ENCODE peak calls at places on chromosome 22, in four cellular contexts. L, Y, R and S are unnamed samples.

GRCh38 chr22:49883294-49883640 is 29.6 kb downstream of the ZBED4 start:
- DNase-seq in Y (no peak), L (no peak), R (no peak), S (no peak)

GRCh38 chr22:44815099-44816070 is 63.0 kb downstream of the ARHGAP8 start:
- DNase-seq in Y (peak; percentile 66), R (no peak), L (no peak), S (no peak)

GRCh38 chr22:49734390-49734789 is 93.3 kb downstream of the BRD1 start:
- DNase-seq in Y (peak; percentile 46), L (no peak), R (no peak), S (peak; percentile 55)

GRCh38 chr22:48099671-48100070 is 1337.2 kb downstream of the TBC1D22A start:
- DNase-seq in R (no peak), L (no peak), Y (no peak), S (peak; percentile 27)

GRCh38 chr22:29128891-29129643 is 56.2 kb downstream of the KREMEN1 start:
- DNase-seq in L (no peak), Y (no peak), R (no peak), S (no peak)

GRCh38 chr22:17832665-17833064 is 58.4 kb upstream of the BID start:
- DNase-seq in R (no peak), Y (no peak), L (no peak), S (no peak)

GRCh38 chr22:19467912-19468311 is 11.1 kb downstream of the UFD1 start:
- DNase-seq in Y (no peak), L (no peak), R (no peak), S (no peak)

GRCh38 chr22:46458525-46458924 is 78.9 kb downstream of the CELSR1 start:
- DNase-seq in L (no peak), Y (peak; percentile 77), R (peak; percentile 50), S (no peak)

GRCh38 chr22:32850591-32851517 is 49.3 kb downstream of the TIMP3 start:
- DNase-seq in R (no peak), Y (no peak), L (no peak), S (no peak)

GRCh38 chr22:46068176-46068907 is 82.0 kb upstream of the PPARA start:
- DNase-seq in L (no peak), R (no peak), Y (no peak), S (no peak)

GRCh38 chr22:30325065-30325720 is 1.5 kb downstream of the TBC1D10A start:
- DNase-seq in Y (no peak), L (no peak), R (no peak), S (no peak)

GRCh38 chr22:26757496-26757895 is 100.1 kb downstream of the MIAT start:
- DNase-seq in Y (no peak), R (no peak), L (no peak), S (no peak)

GRCh38 chr22:39174498-39175120 is 22.1 kb upstream of the CBX7 start:
- DNase-seq in Y (peak; percentile 98), L (peak; percentile 58), R (peak; percentile 81), S (peak; percentile 84)

GRCh38 chr22:44995715-44996114 is 14.1 kb downstream of the PHF21B start:
- DNase-seq in R (no peak), Y (no peak), L (no peak), S (no peak)

GRCh38 chr22:44403930-44404329 is 91.2 kb upstream of the SHISAL1 start:
- DNase-seq in R (no peak), L (no peak), Y (peak; percentile 55), S (peak; percentile 51)

GRCh38 chr22:48316245-48316875 is 1511.3 kb downstream of the BRD1 start:
- DNase-seq in L (no peak), Y (peak; percentile 20), R (peak; percentile 32), S (no peak)

GRCh38 chr22:27795053-27795452 is 6.5 kb downstream of the MN1 start:
- DNase-seq in L (no peak), Y (peak; percentile 6), R (no peak), S (no peak)

GRCh38 chr22:27791494-27792241 is 9.9 kb downstream of the MN1 start:
- DNase-seq in L (no peak), Y (no peak), R (no peak), S (no peak)

GRCh38 chr22:27792452-27793165 is 8.9 kb downstream of the MN1 start:
- DNase-seq in L (no peak), R (no peak), Y (peak; percentile 2), S (no peak)

GRCh38 chr22:27796118-27796517 is 5.4 kb downstream of the MN1 start:
- DNase-seq in L (no peak), Y (peak; percentile 10), R (no peak), S (no peak)

DNA sequence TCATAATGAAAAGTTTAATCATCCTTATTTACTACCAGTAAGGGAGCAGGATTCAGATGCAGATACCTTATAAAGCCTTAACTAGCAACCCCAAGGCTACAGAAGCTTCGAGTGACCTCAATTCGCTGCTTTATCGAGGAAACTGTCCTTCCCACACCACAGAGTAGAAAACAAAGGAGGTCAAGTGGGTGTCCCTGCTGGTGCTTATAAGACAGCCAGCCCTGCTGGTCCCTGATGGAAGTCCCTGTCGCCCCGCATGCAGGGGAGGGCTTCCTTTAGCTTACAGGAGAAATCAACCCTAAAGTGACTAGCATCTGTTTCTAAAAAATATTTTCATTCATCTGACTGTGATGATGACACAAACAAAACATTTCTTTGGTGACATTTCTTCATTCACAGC is 7.3 kb downstream of the MN1 start:
- DNase-seq in L (no peak), Y (peak; percentile 13), R (no peak), S (no peak)
- H3K27ac ChIP-seq in L (no peak overlapping the region), Y (no peak overlapping the region), R (no peak overlapping the region), S (no peak overlapping the region)

DNA sequence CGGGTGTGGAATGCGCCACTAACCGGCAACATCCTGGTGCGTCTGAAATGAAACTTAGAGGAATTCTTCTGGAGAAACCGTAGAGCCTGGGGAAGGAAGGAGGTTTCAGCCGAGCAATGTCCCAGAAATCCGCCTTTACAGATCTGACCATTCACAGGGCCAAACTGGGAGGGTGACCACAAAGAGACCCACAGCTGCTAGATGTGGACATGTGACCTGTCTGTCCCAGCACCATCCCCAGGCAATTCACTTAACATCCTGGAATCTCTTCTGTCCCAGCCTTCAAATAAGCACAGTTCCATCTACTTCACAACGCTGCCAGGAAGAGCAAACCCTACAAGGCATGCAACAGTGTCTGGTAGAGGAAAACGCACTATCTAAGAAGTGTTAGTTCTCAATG is 9.8 kb downstream of the MCAT start:
- DNase-seq in Y (no peak), L (no peak), R (no peak), S (no peak)
- H3K4me1 ChIP-seq in Y (peaks cover 6% of the 10 kb centered on the region), L (peaks cover 5% of the 10 kb centered on the region), R (peaks cover 31% of the 10 kb centered on the region), S (peaks cover 20% of the 10 kb centered on the region)

GRCh38 chr22:22369962-22370265 is 125.3 kb downstream of the VPREB1 start:
- DNase-seq in R (no peak), L (no peak), Y (no peak), S (no peak)

GRCh38 chr22:22372063-22372462 is 127.5 kb downstream of the VPREB1 start:
- DNase-seq in L (no peak), Y (no peak), R (no peak), S (no peak)

GRCh38 chr22:22368516-22368915 is 123.9 kb downstream of the VPREB1 start:
- DNase-seq in L (no peak), Y (no peak), R (no peak), S (no peak)

GRCh38 chr22:22374163-22374562 is 129.6 kb downstream of the VPREB1 start:
- DNase-seq in L (no peak), R (no peak), Y (no peak), S (no peak)

DNA sequence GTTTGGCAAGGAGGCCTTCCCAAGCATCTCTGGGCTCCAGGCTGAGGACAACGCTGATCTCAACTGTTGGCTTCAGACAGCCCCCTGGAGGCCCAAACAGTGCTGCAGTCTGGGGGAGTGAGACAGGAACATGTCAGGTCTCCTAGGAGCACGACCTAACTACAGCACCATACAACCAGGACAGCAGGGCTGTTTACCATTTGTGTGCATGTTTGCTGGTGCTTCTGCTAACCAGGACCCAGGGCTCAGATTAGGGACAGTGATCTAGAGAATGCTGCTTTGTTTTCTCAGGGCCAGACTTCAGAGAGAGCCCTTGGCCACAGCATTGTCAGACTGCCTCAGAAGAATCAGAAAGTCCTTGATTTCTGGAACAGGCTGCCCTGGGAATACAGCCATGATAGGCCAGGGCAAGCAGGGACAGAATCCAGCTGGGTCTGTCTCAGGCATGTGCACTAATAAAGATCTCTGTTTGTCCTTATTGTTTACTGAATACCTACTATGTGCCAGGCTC is 126.5 kb downstream of the VPREB1 start:
- DNase-seq in Y (no peak), L (no peak), R (no peak), S (no peak)
- TF ChIP-seq CTCF in Y (no peak), L (no peak), R (no peak), S (no peak)

DNA sequence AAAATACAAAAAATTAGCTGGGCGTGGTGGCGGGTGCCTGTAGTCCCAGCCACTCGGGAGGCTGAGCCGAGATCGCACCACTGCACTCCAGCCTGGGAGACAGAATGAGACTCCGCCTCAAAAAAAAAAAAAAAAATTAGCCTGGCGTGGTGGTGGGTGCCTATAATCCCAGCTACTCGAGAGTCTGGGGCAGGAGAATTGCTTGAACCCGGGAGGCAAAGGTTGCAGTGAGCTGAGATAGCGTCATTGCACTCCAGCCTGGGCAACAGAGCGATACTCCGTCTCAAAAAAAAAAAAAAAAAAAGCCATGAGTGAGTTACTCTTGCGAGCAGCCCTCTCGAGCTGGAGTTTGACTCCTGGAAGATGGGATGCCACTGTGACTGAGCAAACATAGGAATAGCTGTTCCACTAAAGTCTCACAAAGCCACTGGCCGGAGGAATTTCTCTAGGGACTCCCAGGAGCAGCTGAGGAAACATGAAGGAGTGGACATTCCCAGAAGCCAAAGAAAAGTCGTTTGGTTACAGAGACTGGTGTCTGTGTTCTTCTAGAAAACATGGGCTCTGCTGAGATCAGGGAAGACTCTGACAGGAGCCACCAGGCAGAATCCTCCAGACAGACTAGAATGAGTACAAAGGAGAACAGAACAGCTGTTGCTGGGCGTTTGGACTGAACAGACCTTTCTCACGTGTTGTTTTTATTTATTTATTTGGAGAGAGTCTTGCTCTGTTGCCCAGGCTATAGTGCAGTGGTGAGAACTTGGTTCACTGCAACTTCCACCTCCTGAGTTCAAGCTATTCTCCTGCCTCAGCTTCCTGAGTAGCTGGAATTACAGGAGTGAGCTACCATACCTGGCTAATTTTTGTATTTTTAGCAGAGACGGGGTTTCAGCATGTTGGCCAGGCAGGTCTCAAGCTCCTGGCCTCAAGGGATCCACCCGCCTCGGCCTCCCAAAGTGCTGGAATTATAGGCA is 32.4 kb upstream of the MYH9 start:
- DNase-seq in L (no peak), R (no peak), Y (no peak), S (no peak)
- H3K27ac ChIP-seq in L (peak overlapping the region; percentile 66), R (peak overlapping the region; percentile 66), Y (peak overlapping the region; percentile 82), S (peak overlapping the region; percentile 72)